ENCODE peak calls at places on chromosomes 4 and X, in four cellular contexts. J, U, A and F are unnamed samples.
A peak's percentile ranks its signal among the peaks of the same experiment; 100 is the strongest.

GRCh38 chr4:183960021-183960420 is 54.9 kb downstream of the STOX2 start:
- DNase-seq in J (no peak), U (peak; percentile 13), A (no peak), F (no peak)

GRCh38 chrX:130975947-130976346 is 72.9 kb upstream of the ENOX2 start:
- DNase-seq in J (peak; percentile 24), U (peak; percentile 39), A (no peak), F (peak; percentile 45)

GRCh38 chrX:154321152-154321551 is 25.6 kb downstream of the TKTL1 start:
- DNase-seq in J (no peak), U (no peak), A (no peak), F (no peak)

GRCh38 chr4:127809173-127809800 is 27.2 kb downstream of the HSPA4L start:
- DNase-seq in J (peak; percentile 4), U (no peak), A (no peak), F (no peak)

GRCh38 chrX:47179928-47180255 is 13.7 kb upstream of the UBA1 start:
- DNase-seq in J (no peak), U (no peak), A (no peak), F (no peak)

GRCh38 chr4:75287738-75288517 is 226.3 kb downstream of the RCHY1 start:
- DNase-seq in J (no peak), U (no peak), A (no peak), F (no peak)

GRCh38 chrX:103215037-103215767 is at the start of gene BEX4:
- DNase-seq in J (no peak), U (peak; percentile 84), A (no peak), F (peak; percentile 46)

GRCh38 chrX:65859299-65859698 is 180.6 kb downstream of the VSIG4 start:
- DNase-seq in J (no peak), U (no peak), A (no peak), F (no peak)

GRCh38 chrX:25005382-25006185 is 10.2 kb downstream of the ARX start:
- DNase-seq in J (no peak), U (no peak), A (no peak), F (no peak)

GRCh38 chr4:3373468-3373867 is 68.3 kb upstream of the HGFAC start:
- DNase-seq in J (no peak), U (no peak), A (no peak), F (no peak)

GRCh38 chr4:52015366-52015765 is 4.8 kb downstream of the LRRC66 start:
- DNase-seq in J (peak; percentile 58), U (no peak), A (no peak), F (no peak)

GRCh38 chrX:3312109-3312508 is 34.3 kb downstream of the MXRA5 start:
- DNase-seq in J (no peak), U (no peak), A (no peak), F (no peak)

GRCh38 chrX:134480061-134480460 is 20.1 kb downstream of the HPRT1 start:
- DNase-seq in J (no peak), U (no peak), A (no peak), F (no peak)

GRCh38 chrX:119647552-119648420 is 41.6 kb upstream of the NKRF start:
- DNase-seq in J (no peak), U (no peak), A (peak; percentile 98), F (no peak)

GRCh38 chr4:60737858-60738257 is 462.3 kb upstream of the ADGRL3 start:
- DNase-seq in J (no peak), U (no peak), A (no peak), F (no peak)

GRCh38 chr4:150418757-150419410 is 163.1 kb upstream of the MAB21L2 start:
- DNase-seq in J (no peak), U (no peak), A (no peak), F (no peak)

GRCh38 chrX:119228506-119229290 is 7.4 kb upstream of the PGRMC1 start:
- DNase-seq in J (no peak), U (no peak), A (no peak), F (no peak)

GRCh38 chr4:154779362-154779947 is 1.6 kb upstream of the RBM46 start:
- DNase-seq in J (peak; percentile 23), U (no peak), A (no peak), F (no peak)

GRCh38 chr4:6269651-6270511 is at the start of gene WFS1:
- DNase-seq in J (peak; percentile 94), U (peak; percentile 99), A (peak; percentile 82), F (peak; percentile 90)
- TF ChIP-seq POLR2AphosphoS5 in J (peak; percentile 72), U (no peak), A (no peak), F (no peak)

GRCh38 chrX:17621566-17622270 is 115.6 kb upstream of the SCML1 start:
- DNase-seq in J (no peak), U (no peak), A (no peak), F (no peak)
- TF ChIP-seq GABPA in J (no peak), U (no peak), A (no peak), F (no peak)

GRCh38 chrX:138945219-138945618 is 233.7 kb upstream of the FGF13 start:
- DNase-seq in J (no peak), U (no peak), A (no peak), F (no peak)
- TF ChIP-seq ZNF274 in J (no peak), U (no peak), A (no peak), F (no peak)

GRCh38 chr4:114758066-114758465 is 159.5 kb downstream of the UGT8 start:
- DNase-seq in J (no peak), U (no peak), A (no peak), F (no peak)

GRCh38 chr4:114754616-114755015 is 156.0 kb downstream of the UGT8 start:
- DNase-seq in J (no peak), U (no peak), A (no peak), F (no peak)

GRCh38 chr4:114752404-114752803 is 153.8 kb downstream of the UGT8 start:
- DNase-seq in J (no peak), U (no peak), A (no peak), F (no peak)
- TF ChIP-seq POLR2AphosphoS5 in J (no peak), U (no peak), A (no peak), F (no peak)

DNA sequence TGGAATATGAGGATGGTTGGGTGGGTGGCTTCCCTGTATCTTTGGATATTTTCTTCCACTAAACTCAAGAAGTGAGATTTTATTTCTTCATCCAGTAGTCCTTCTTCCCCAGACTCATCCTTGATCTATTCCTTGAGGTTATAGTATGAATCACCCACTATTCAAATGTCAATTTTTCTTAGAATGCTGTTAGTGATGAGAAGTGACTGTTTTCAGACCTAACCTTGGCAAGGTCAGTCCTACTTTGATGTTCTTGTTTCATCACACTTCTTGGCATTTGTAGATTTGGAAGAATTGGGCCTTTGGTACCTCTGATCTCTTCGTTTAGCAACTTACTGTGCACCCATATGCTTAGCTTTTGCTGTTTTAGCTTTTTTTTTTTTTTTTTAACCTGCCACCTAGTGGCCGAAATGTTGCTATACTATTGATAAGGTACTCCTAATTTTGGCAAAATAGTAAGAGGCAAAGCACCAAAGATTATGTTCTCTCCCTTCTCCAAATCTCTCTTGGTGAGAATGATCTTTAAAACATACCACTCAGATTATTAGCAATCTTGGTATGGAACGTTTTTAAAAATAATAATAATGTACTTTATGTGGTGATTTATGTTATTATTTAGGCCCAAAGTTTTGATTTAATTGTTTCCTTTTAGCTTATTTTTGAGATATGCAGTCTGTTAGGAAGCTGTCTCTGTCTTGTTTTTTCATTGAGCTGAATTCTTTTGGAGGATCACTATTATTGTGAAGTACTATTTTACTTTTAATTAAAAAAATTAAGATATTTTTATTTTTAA is 16.5 kb downstream of the DCK start:
- DNase-seq in J (peak; percentile 50), U (peak; percentile 50), A (no peak), F (no peak)
- TF ChIP-seq GABPA in J (no peak), U (no peak), A (no peak), F (no peak)

DNA sequence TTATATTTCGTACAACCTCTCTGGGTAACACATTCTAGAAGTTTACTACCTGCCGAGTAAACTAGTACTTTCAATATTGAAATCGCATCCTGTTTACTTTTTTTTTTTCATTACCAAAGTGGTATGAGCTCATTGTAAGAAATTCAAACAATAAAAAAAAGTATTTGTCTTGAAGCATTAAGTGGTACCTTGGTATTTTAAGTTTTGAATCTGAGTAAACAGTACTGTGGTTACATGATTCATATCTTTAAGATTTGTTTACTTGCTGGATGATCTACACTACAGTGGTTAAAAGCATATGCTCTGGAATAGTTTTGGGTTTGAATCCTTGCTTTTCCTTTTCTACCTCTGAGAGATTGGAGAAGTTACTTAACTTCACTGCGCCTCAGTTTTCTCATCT is 3.8 kb upstream of the MMGT1 start:
- DNase-seq in J (no peak), U (no peak), A (no peak), F (no peak)
- TF ChIP-seq ZNF274 in J (no peak), U (no peak), A (no peak), F (no peak)